ENCODE peak calls at places on chromosomes 5 and 9, in five cellular contexts. G is hepatocyte, M is PC-3, U is MM.1S, Y is SK-N-SH. W is an unnamed sample.

GRCh38 chr9:111598730-111599091 is 736 bp downstream of the PTGR1 start:
- DNase-seq in M (peak), G (peak), U (no peak), Y (no peak), W (no peak)

GRCh38 chr5:136808756-136809155 is 443.4 kb upstream of the TRPC7 start:
- DNase-seq in M (no peak), G (no peak), Y (no peak), U (no peak), W (no peak)

GRCh38 chr5:172133359-172134029 is 54.5 kb downstream of the STK10 start:
- DNase-seq in M (peak), U (no peak), Y (no peak), G (no peak), W (no peak)

GRCh38 chr5:60945760-60946253 is 802 bp downstream of the NDUFAF2 start:
- DNase-seq in M (peak), Y (peak), U (peak), G (no peak), W (no peak)

GRCh38 chr9:121883281-121884056 is 209.6 kb downstream of the TTLL11 start:
- DNase-seq in M (no peak), G (no peak), U (no peak), Y (no peak), W (peak)

GRCh38 chr9:107394264-107394663 is 95.3 kb downstream of the KLF4 start:
- DNase-seq in Y (no peak), U (no peak), G (no peak), M (no peak), W (no peak)

GRCh38 chr5:59174248-59174844 is 591.5 kb downstream of the RAB3C start:
- DNase-seq in G (peak), Y (peak), U (peak), M (peak), W (peak)

GRCh38 chr9:720239-720881 is 121.1 kb upstream of the DMRT1 start:
- DNase-seq in Y (no peak), U (no peak), G (no peak), M (no peak), W (no peak)

GRCh38 chr5:116536279-116537161 is 38.1 kb downstream of the SEMA6A start:
- DNase-seq in M (no peak), U (no peak), G (peak), Y (no peak), W (no peak)

GRCh38 chr9:127792417-127793031 is 6.7 kb downstream of the CDK9 start:
- DNase-seq in M (no peak), U (no peak), Y (no peak), G (no peak), W (no peak)

GRCh38 chr5:112878760-112879159 is 17.7 kb downstream of the SRP19 start:
- DNase-seq in U (peak), M (peak), G (peak), Y (no peak), W (no peak)

GRCh38 chr5:1420211-1421195 is 24.7 kb downstream of the SLC6A3 start:
- DNase-seq in U (no peak), Y (no peak), M (peak), G (no peak), W (no peak)

GRCh38 chr5:16492398-16493175 is 27.0 kb upstream of the ZNF622 start:
- DNase-seq in M (peak), G (no peak), U (no peak), Y (no peak), W (no peak)

GRCh38 chr9:115847245-115847644 is 306.3 kb upstream of the PAPPA start:
- DNase-seq in Y (no peak), M (peak), U (no peak), G (no peak), W (no peak)

GRCh38 chr9:136859821-136860269 is 6.3 kb downstream of the EDF1 start:
- DNase-seq in Y (no peak), M (no peak), U (no peak), G (peak), W (no peak)

GRCh38 chr9:130327070-130327780 is 61.7 kb downstream of the HMCN2 start:
- DNase-seq in U (no peak), M (no peak), G (no peak), Y (peak), W (no peak)

GRCh38 chr5:73218552-73219171 is 45.7 kb downstream of the TMEM174 start:
- DNase-seq in Y (no peak), U (no peak), G (peak), M (peak), W (peak)
- TF ChIP-seq CTCF in Y (peak), U (no peak), G (peak), M (peak), W (peak)

GRCh38 chr9:89744730-89745129 is 139.9 kb downstream of the GADD45G start:
- DNase-seq in Y (no peak), M (peak), U (no peak), G (no peak), W (peak)
- TF ChIP-seq EZH2phosphoT487 in Y (no peak), M (no peak), U (no peak), G (no peak), W (no peak)

DNA sequence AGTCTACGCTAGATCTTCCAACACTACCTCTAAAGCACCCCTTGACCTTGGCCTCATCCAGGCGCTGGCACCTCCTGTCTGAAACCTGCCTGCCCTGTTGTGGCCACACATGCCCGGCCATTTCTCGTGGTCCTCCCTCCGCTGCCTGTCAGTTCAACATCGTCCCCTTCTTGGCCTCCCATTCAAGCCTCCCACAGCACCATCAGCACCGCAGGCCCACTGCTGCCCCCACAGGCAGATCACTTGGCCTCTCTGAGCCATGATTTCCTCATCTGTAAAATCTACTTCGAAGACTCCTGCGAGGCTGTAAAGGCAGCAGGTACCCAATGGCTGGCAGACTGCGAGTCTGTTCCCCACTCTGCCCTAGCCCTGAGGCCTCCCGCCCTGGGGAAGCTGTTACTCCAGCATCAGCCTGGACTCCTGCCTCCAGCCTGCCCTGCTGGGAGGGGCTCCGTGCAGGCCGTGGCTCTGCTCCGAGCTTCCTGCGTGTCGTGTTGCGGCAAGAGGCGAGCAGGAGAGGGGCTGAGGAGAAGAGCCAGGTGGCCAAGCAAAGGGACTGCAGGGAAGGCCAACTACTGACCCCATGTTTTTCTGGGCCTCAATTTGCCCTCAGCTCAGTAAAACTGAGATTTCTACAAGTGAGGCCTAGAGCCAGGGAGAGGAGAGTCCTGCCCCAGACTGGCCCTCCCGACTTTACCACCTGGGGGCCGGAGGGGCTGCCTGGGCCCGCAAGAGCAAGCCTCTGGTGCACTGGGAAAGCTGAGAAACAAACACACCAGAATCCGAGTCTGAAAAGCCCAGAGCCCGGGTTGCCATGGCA is 70.5 kb upstream of the LRRTM2 start:
- DNase-seq in U (no peak), G (peak), Y (no peak), M (no peak), W (no peak)
- TF ChIP-seq CTCF in U (no peak), G (no peak), Y (no peak), M (no peak), W (peak)

DNA sequence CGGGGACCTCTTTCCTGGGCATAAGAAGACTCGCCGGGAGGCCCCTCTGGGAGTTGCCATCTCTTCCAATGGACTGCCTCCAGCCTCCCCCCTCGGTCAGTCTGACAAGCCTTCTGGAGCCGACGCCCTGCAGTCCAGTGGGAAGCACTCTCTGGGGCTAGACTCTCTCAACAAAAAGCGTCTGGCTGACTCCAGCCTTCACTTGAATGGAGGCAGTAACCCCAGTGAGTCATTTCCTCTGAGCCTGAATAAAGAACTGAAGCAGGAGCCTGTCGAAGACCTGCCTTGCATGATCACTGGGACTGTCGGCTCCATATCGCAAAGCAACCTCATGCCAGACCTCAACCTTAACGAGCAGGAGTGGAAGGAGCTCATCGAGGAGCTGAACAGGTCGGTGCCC is 28.4 kb upstream of the LTC4S start:
- DNase-seq in Y (peak), G (peak), U (no peak), M (peak), W (no peak)
- TF ChIP-seq EZH2phosphoT487 in Y (no peak), G (no peak), U (no peak), M (no peak), W (no peak)

GRCh38 chr9:35163413-35163812 is 1.6 kb downstream of the UNC13B start:
- DNase-seq in G (no peak), U (no peak), M (no peak), Y (no peak), W (no peak)

GRCh38 chr9:35164711-35165110 is 2.9 kb downstream of the UNC13B start:
- DNase-seq in M (peak), Y (no peak), G (no peak), U (no peak), W (no peak)

GRCh38 chr9:35162605-35163315 is 951 bp downstream of the UNC13B start:
- DNase-seq in Y (peak), G (no peak), U (peak), M (peak), W (peak)

GRCh38 chr9:35158501-35159280 is 3.1 kb upstream of the UNC13B start:
- DNase-seq in Y (no peak), G (no peak), M (no peak), U (peak), W (peak)

DNA sequence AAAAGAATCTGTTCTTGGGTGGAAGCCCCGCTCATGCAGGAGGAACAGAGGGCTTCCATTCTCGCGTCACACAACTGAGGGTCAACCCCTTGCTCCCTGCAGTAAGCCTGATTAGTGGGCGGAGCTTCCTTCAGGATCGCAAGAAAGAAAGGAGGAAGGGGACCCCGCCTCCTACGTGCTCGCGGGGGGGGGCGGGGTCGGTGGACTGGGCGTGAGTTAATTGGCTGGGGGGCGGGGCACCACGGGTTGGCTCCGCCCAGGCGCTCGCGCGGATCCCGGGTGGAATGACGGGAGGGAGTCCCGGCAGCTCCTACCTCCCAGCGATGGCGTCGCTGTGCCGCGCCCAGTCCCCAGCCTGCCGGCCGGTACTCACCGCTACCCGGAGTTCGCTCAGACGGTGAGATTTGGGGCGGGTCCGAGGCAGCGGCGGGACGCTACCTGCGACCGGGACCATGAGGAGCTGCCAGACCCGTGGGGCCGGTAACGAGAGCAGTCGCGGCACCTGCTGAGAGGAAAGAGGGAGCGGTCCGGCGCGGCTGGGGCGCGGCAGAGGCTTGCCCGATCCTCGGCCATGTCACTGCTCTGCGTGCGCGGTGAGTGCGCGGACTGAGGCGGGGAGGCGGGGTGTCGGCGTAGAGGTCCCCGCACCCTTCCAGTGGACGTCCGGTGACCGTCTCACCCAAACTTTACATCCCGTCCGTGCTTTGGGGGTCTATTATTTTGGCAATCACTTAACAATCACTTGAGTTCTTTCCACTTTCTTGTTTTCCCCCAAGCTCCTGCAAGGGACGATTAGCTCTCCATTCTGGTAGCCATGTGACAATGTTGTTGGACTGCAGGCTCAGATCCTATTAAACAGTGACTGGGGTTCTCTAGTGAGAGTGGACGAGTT is at the start of gene UNC13B:
- DNase-seq in G (peak), U (peak), Y (peak), M (peak), W (peak)
- TF ChIP-seq CTCF in G (peak), U (no peak), Y (no peak), M (no peak), W (no peak)

DNA sequence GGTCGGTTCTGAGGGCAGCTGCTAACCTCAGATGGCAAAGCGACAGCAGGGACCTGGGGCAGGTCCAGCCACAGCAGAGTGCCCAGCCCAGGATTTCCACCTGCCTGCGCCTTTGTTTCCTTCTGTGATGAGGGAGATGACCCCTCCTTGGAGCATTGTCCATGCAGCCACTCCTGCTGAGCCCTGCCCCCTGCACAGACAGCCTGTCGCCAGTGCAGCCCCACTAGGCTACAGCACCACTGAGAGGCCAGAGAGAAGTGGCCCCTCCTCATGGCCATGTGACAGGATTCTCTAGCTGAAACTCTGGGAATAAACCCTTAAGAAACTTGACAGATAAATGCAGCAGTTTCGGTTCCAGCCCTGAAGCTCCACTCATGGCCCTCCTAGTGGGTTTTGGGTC is 10.5 kb upstream of the MRNIP start:
- DNase-seq in M (no peak), Y (peak), U (no peak), G (no peak), W (no peak)
- TF ChIP-seq EZH2phosphoT487 in M (no peak), Y (no peak), U (no peak), G (no peak), W (no peak)

DNA sequence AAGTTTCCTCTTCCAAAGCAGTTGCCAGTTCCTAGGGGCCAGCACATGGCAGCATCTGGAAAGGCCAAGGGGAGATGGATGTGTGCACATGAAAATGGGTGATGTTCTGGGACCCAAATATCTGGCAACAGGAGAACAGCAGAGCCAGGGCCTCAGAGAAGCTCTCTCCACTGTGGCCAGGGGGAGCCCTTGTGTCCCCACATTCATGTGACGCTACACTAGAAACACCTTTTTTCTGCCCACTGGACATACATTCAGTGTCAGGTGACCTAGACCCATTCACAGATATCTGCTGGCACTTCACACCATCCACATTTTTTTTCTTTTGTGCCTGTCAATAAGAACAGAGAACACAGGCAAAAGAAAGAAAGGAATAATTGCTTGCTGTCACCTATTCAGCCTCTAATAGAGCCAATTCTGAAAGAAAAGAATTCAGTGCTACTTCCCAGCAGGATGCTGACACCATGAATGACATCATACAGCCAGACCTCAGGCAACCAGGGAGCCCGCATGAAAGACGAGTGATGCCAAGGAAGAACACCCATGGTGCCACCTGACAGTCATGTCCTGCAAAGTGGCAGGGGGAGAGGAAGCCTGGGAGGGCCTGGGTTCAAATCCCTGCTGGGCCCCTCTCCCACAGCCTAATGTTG is 205.1 kb upstream of the TAS2R1 start:
- DNase-seq in M (no peak), G (no peak), U (no peak), Y (no peak), W (no peak)
- TF ChIP-seq CTCF in M (no peak), G (no peak), U (no peak), Y (no peak), W (no peak)

GRCh38 chr5:65480306-65480865 is 1.3 kb downstream of the ADAMTS6 start:
- DNase-seq in M (peak), U (peak), G (peak), Y (peak), W (peak)
- TF ChIP-seq EZH2phosphoT487 in M (no peak), U (no peak), G (no peak), Y (no peak), W (no peak)